ENCODE peak calls at places on chromosomes 13 and 19, in ten cellular contexts. R is iPS DF 19.7; I is pulmonary artery endothelial cell; Z is MCF 10A; P is GM23338; V is heart left ventricle; Y is ACHN; G is EH; X is stimulated activated CD4-positive, alpha-beta T cell treated with anti-CD3 and anti-CD28 coated beads, Interleukin-1b, Interleukin-23, amount 100 ng/mL, for 24 hours; E is cardiac fibroblast. M is an unnamed sample.
A peak's percentile ranks its signal among the peaks of the same experiment; 100 is the strongest.

GRCh38 chr13:36275190-36276002 is 22.2 kb downstream of the CCDC169 start:
- DNase-seq in V (no peak), R (no peak), I (no peak), Y (peak; percentile 60), X (no peak), E (peak; percentile 85), G (peak; percentile 71), Z (peak; percentile 61), P (peak; percentile 85), M (peak; percentile 20)

GRCh38 chr13:66076417-66076816 is 1153.7 kb downstream of the PCDH9 start:
- DNase-seq in G (peak; percentile 9), P (no peak), Y (no peak), X (no peak), R (no peak), Z (no peak), I (no peak), V (no peak), E (peak; percentile 24), M (no peak)

GRCh38 chr13:51524312-51524711 is 60.0 kb upstream of the WDFY2 start:
- DNase-seq in R (no peak), Y (no peak), G (peak; percentile 82), E (peak; percentile 31), P (no peak), I (no peak), V (no peak), Z (peak; percentile 65), X (no peak), M (no peak)

GRCh38 chr13:29471551-29471950 is 123.9 kb downstream of the SLC7A1 start:
- DNase-seq in E (no peak), P (no peak), X (no peak), I (no peak), G (no peak), Y (no peak), V (no peak), R (no peak), Z (no peak), M (no peak)

GRCh38 chr19:18972301-18972831 is 31.3 kb upstream of the HOMER3 start:
- DNase-seq in X (no peak), Z (no peak), P (no peak), E (peak; percentile 86), V (no peak), R (no peak), G (peak; percentile 70), Y (no peak), I (no peak), M (no peak)

GRCh38 chr13:49828452-49828851 is 36.0 kb upstream of the KPNA3 start:
- DNase-seq in Z (peak; percentile 30), R (no peak), G (no peak), Y (no peak), V (no peak), E (no peak), P (peak; percentile 11), X (no peak), I (no peak), M (no peak)

GRCh38 chr19:6126335-6126974 is 9.0 kb upstream of the ACSBG2 start:
- DNase-seq in R (no peak), Z (peak; percentile 81), E (peak; percentile 77), G (peak; percentile 73), X (no peak), V (no peak), P (peak; percentile 76), I (peak; percentile 40), Y (peak; percentile 72), M (no peak)

GRCh38 chr13:80341771-80342271 is 895 bp upstream of the SPRY2 start:
- DNase-seq in P (peak; percentile 77), E (peak; percentile 65), V (peak; percentile 76), X (no peak), G (peak; percentile 36), Y (peak; percentile 60), I (no peak), Z (peak; percentile 57), R (no peak), M (no peak)

GRCh38 chr19:38729653-38730469 is 14.4 kb downstream of the CAPN12 start:
- DNase-seq in V (peak; percentile 87), Z (peak; percentile 64), P (peak; percentile 91), G (peak; percentile 64), E (peak; percentile 63), I (no peak), X (peak; percentile 69), R (peak; percentile 50), Y (peak; percentile 65), M (peak; percentile 43)

GRCh38 chr13:76884571-76885202 is 1.5 kb downstream of the KCTD12 start:
- DNase-seq in V (no peak), P (no peak), I (no peak), X (no peak), R (no peak), G (peak; percentile 19), Y (peak; percentile 3), E (peak; percentile 43), Z (peak; percentile 61), M (no peak)

GRCh38 chr13:64457976-64458375 is 2772.2 kb downstream of the PCDH9 start:
- DNase-seq in Y (no peak), P (no peak), G (peak; percentile 74), V (no peak), I (no peak), R (no peak), E (peak; percentile 69), X (no peak), Z (peak; percentile 11), M (no peak)

GRCh38 chr13:78121459-78122348 is 203.1 kb upstream of the EDNRB start:
- DNase-seq in R (peak; percentile 47), Z (peak; percentile 69), Y (peak; percentile 57), I (peak; percentile 36), X (no peak), G (peak; percentile 66), V (no peak), E (peak; percentile 85), P (peak; percentile 88), M (peak; percentile 70)

GRCh38 chr19:45215391-45216191 is 29.6 kb downstream of the EXOC3L2 start:
- DNase-seq in X (no peak), V (no peak), I (no peak), Z (peak; percentile 36), E (no peak), R (no peak), G (no peak), Y (peak; percentile 9), P (peak; percentile 77), M (no peak)

GRCh38 chr19:46659151-46660007 is 1.6 kb downstream of the DACT3 start:
- DNase-seq in V (no peak), Y (no peak), G (peak; percentile 59), R (no peak), I (no peak), P (peak; percentile 78), Z (no peak), E (no peak), X (no peak), M (no peak)

GRCh38 chr19:7907544-7907943 is 3.9 kb downstream of the MAP2K7 start:
- DNase-seq in E (no peak), R (no peak), I (no peak), Y (no peak), Z (no peak), X (no peak), P (no peak), G (no peak), V (no peak), M (no peak)

GRCh38 chr13:78147905-78148304 is 229.3 kb upstream of the EDNRB start:
- DNase-seq in X (no peak), P (no peak), R (no peak), V (no peak), I (peak; percentile 81), Y (peak; percentile 76), Z (peak; percentile 51), E (peak; percentile 65), G (peak; percentile 89), M (no peak)

GRCh38 chr19:17324357-17325114 is 10.1 kb downstream of the ANO8 start:
- DNase-seq in P (no peak), G (no peak), Z (no peak), I (no peak), E (no peak), V (no peak), Y (no peak), R (no peak), X (no peak), M (no peak)

GRCh38 chr13:51781246-51782022 is 22.5 kb downstream of the DHRS12 start:
- DNase-seq in X (no peak), E (peak; percentile 33), I (no peak), P (peak; percentile 74), Y (peak; percentile 36), Z (peak; percentile 70), V (no peak), R (no peak), G (peak; percentile 30), M (no peak)

GRCh38 chr19:5152767-5153532 is 184.0 kb downstream of the KDM4B start:
- DNase-seq in Z (no peak), P (no peak), R (no peak), X (no peak), E (no peak), G (no peak), V (peak; percentile 40), Y (no peak), I (no peak), M (no peak)

GRCh38 chr13:111262715-111263114 is 57.7 kb upstream of the TEX29 start:
- DNase-seq in Z (no peak), R (no peak), Y (no peak), X (no peak), V (no peak), I (no peak), G (no peak), E (no peak), P (no peak), M (no peak)

GRCh38 chr19:56350416-56351045 is 35.9 kb upstream of the ZSCAN5A start:
- DNase-seq in R (no peak), E (peak; percentile 61), P (peak; percentile 84), G (peak; percentile 49), V (no peak), Y (peak; percentile 53), X (peak; percentile 26), Z (peak; percentile 49), I (no peak), M (no peak)

GRCh38 chr13:69565334-69565733 is 542.3 kb upstream of the ATXN8OS start:
- DNase-seq in I (no peak), P (peak; percentile 80), R (peak; percentile 42), X (no peak), E (no peak), V (no peak), Y (peak; percentile 67), G (peak; percentile 6), Z (peak; percentile 81), M (peak; percentile 5)

GRCh38 chr13:23634897-23635296 is 64.7 kb downstream of the TNFRSF19 start:
- DNase-seq in Y (no peak), V (no peak), Z (no peak), G (no peak), P (peak; percentile 51), I (no peak), E (no peak), R (no peak), X (no peak), M (no peak)

GRCh38 chr19:48630289-48631036 is 6.7 kb downstream of the DBP start:
- DNase-seq in P (peak; percentile 88), G (no peak), R (no peak), I (no peak), Y (no peak), Z (no peak), V (peak; percentile 90), E (peak; percentile 87), X (no peak), M (no peak)

GRCh38 chr13:113349491-113349890 is 14.4 kb downstream of the GRTP1 start:
- DNase-seq in R (no peak), Z (no peak), V (no peak), Y (no peak), G (no peak), X (no peak), P (no peak), E (no peak), I (no peak), M (no peak)

GRCh38 chr19:1806184-1807029 is 5.7 kb downstream of the ATP8B3 start:
- DNase-seq in G (no peak), I (no peak), Z (no peak), P (no peak), V (no peak), R (no peak), Y (no peak), E (no peak), X (no peak), M (no peak)

GRCh38 chr13:48749699-48750473 is 96.2 kb downstream of the CYSLTR2 start:
- DNase-seq in X (peak; percentile 35), Y (peak; percentile 93), Z (peak; percentile 99), I (peak; percentile 43), V (peak; percentile 86), R (peak; percentile 12), E (peak; percentile 94), P (peak; percentile 82), G (peak; percentile 98), M (no peak)

GRCh38 chr19:32339988-32340874 is 5.2 kb upstream of the ZNF507 start:
- DNase-seq in Y (peak; percentile 40), G (peak; percentile 60), X (peak; percentile 12), V (peak; percentile 80), P (peak; percentile 71), E (peak; percentile 64), I (no peak), R (no peak), Z (peak; percentile 50), M (no peak)